ENCODE peak calls at places on chromosomes 5 and 9, in four cellular contexts. Z, F, A and Y are unnamed samples.

GRCh38 chr5:119315516-119315949 is 40.3 kb upstream of the TNFAIP8 start:
- DNase-seq in Z (no peak), F (no peak), A (peak), Y (no peak)

GRCh38 chr5:148904440-148904839 is 78.0 kb downstream of the ADRB2 start:
- DNase-seq in Z (no peak), F (peak), A (no peak), Y (no peak)

GRCh38 chr5:151315998-151316597 is 12.5 kb upstream of the SLC36A3 start:
- DNase-seq in Z (peak), F (peak), A (peak), Y (peak)

GRCh38 chr9:2610985-2611384 is 10.6 kb upstream of the VLDLR start:
- DNase-seq in Z (no peak), F (no peak), A (no peak), Y (no peak)

GRCh38 chr9:6549106-6549505 is 96.4 kb downstream of the GLDC start:
- DNase-seq in Z (no peak), F (no peak), A (no peak), Y (no peak)

GRCh38 chr9:22049411-22049810 is 40.3 kb upstream of the CDKN2B start:
- DNase-seq in Z (no peak), F (no peak), A (no peak), Y (no peak)

GRCh38 chr9:72442212-72442607 is 77.2 kb upstream of the ZFAND5 start:
- DNase-seq in Z (peak), F (no peak), A (peak), Y (no peak)

GRCh38 chr9:135474915-135475314 is 4.7 kb upstream of the PPP1R26 start:
- DNase-seq in Z (peak), F (no peak), A (no peak), Y (no peak)

GRCh38 chr5:448061-448765 is 5.2 kb downstream of the EXOC3 start:
- DNase-seq in Z (no peak), F (peak), A (peak), Y (no peak)

GRCh38 chr9:38382141-38382540 is 10.4 kb upstream of the ALDH1B1 start:
- DNase-seq in Z (no peak), F (peak), A (no peak), Y (no peak)

GRCh38 chr9:122381206-122381950 is 10.6 kb downstream of the PTGS1 start:
- DNase-seq in Z (no peak), F (peak), A (peak), Y (no peak)

GRCh38 chr5:59760798-59761348 is 132.7 kb downstream of the PDE4D start:
- DNase-seq in Z (no peak), F (no peak), A (peak), Y (no peak)

GRCh38 chr5:141121563-141121962 is at the start of gene PCDHB4:
- DNase-seq in Z (no peak), F (no peak), A (no peak), Y (peak)
- TF ChIP-seq CTCF in Z (no peak), F (no peak), A (no peak), Y (peak)

GRCh38 chr5:98109561-98110006 is 663.9 kb upstream of the RGMB start:
- DNase-seq in Z (no peak), F (no peak), A (no peak), Y (no peak)
- TF ChIP-seq POLR2A in Z (no peak), F (no peak), A (no peak), Y (no peak)

DNA sequence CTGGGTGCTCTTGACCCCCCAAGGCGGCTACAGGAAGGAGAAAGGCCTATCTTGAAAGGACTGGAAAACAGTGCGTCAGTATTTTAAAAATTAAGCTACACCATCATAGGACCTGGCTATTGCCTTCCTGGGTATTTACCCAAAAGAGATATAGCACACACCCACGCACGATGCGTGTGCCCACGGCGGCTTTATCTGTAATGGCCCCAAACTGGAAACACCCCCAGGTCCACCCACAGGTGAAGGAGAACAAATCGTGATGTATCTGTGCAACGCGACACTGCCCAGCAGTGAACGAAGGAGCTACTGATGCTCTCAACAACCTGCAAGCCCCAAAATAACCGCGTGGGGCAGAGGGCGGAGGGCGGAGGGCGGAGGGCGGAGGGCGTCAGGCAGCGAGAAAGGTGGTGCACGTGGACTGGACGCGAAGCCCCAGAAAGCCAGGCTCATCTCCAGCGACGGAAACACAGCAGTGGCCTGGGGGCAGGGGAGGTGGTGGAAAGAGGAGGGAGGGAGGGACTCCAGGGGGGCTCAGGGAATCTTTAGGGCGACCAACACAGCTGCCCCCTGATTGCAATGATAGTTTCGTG is 12.4 kb upstream of the PTGDS start:
- DNase-seq in Z (no peak), F (no peak), A (no peak), Y (no peak)
- H3K27ac ChIP-seq in Z (peak), F (no peak), A (no peak), Y (no peak)

GRCh38 chr5:33283243-33283642 is 157.5 kb upstream of the TARS1 start:
- DNase-seq in Z (no peak), F (no peak), A (no peak), Y (no peak)
- TF ChIP-seq CTCF in Z (no peak), F (no peak), A (no peak), Y (no peak)

GRCh38 chr9:134327671-134328231 is 1.5 kb downstream of the RXRA start:
- DNase-seq in Z (no peak), F (no peak), A (no peak), Y (no peak)

GRCh38 chr9:134324359-134325095 is 1.7 kb upstream of the RXRA start:
- DNase-seq in Z (no peak), F (peak), A (no peak), Y (no peak)

GRCh38 chr9:134325096-134325812 is 1.0 kb upstream of the RXRA start:
- DNase-seq in Z (no peak), F (peak), A (no peak), Y (peak)

GRCh38 chr9:134326754-134327526 is 685 bp downstream of the RXRA start:
- DNase-seq in Z (no peak), F (peak), A (no peak), Y (peak)

DNA sequence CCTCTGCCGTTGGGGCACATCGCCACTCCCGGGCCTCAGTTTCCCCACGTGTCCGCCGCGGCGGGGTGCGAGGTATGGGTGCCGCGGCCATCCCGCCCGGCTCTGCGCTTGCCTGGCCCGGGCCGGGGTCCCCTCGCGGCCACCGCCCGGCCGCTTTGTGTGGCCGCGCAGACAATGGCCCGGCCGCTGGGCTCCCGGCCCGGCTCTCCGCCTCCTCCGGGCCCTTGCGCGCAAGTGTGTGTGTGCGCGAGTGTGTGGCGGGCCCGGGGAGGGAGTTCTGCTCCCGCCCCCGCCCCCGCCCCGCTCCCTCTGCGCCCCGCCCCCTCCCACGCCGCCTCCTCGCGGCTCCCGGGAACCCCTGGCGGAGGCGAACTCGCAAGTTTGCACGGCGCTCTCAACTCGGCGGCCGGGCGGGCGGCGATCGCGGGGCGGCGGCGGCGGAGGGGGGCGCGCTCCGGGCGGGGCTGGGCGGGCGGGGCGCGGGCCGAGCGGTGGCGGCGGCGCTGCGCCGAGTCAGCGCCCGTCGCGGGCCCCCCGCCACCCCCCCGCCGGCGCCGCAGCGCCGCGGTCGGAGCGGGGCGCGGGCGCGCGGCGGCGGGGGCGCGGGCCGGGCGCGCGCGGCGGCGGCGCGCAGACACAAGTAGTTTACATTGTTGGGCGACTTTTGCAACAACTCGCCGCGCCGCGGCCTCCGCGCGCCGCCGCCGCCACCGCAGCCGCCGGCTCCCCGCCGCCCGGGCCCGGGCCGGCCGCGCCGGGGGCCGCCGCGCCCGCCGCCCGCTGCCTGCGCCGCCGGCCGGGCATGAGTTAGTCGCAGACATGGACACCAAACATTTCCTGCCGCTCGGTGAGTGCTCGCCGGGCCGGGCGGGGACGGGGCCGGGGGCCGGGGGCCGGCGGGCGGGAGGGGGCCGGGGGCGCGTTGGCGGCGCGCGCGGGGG is at the start of gene RXRA:
- DNase-seq in Z (no peak), F (peak), A (peak), Y (peak)
- TF ChIP-seq POLR2A in Z (peak), F (no peak), A (peak), Y (peak)

GRCh38 chr9:93190656-93191353 is 6.9 kb downstream of the WNK2 start:
- DNase-seq in Z (no peak), F (no peak), A (no peak), Y (no peak)
- H3K27ac ChIP-seq in Z (no peak), F (peak), A (no peak), Y (no peak)

GRCh38 chr5:8842906-8843590 is 702.8 kb downstream of the SEMA5A start:
- DNase-seq in Z (no peak), F (no peak), A (no peak), Y (no peak)
- TF ChIP-seq CTCF in Z (no peak), F (no peak), A (peak), Y (no peak)

GRCh38 chr5:90962481-90962880 is 403.9 kb downstream of the ADGRV1 start:
- DNase-seq in Z (no peak), F (no peak), A (no peak), Y (no peak)

GRCh38 chr5:90965110-90965676 is 406.6 kb downstream of the ADGRV1 start:
- DNase-seq in Z (no peak), F (no peak), A (no peak), Y (no peak)

GRCh38 chr5:90967851-90968250 is 409.3 kb downstream of the ADGRV1 start:
- DNase-seq in Z (no peak), F (no peak), A (no peak), Y (no peak)

GRCh38 chr5:90968319-90968718 is 409.7 kb downstream of the ADGRV1 start:
- DNase-seq in Z (no peak), F (no peak), A (no peak), Y (no peak)

GRCh38 chr5:90967443-90967842 is 408.8 kb downstream of the ADGRV1 start:
- DNase-seq in Z (no peak), F (no peak), A (no peak), Y (no peak)
- TF ChIP-seq POLR2A in Z (no peak), F (no peak), A (no peak), Y (no peak)